ENCODE peak calls at places on chromosome 7, in five cellular contexts. One of them, this sample, is unnamed.

GRCh38 chr7:41336981-41337380 is 365.9 kb downstream of the INHBA start:
- DNase-seq in HepG2: no peak
- DNase-seq in HCT116: no peak
- DNase-seq in K562: no peak
- DNase-seq in WTC11: no peak
- DNase-seq in this sample: no peak

GRCh38 chr7:100369105-100369504 is 4.2 kb upstream of the PILRA start:
- DNase-seq in K562: no peak
- DNase-seq in HCT116: no peak
- DNase-seq in HepG2: no peak
- DNase-seq in WTC11: no peak
- DNase-seq in this sample: peak

GRCh38 chr7:152073352-152073751 is 47.9 kb downstream of the GALNT11 start:
- DNase-seq in WTC11: no peak
- DNase-seq in K562: no peak
- DNase-seq in HCT116: no peak
- DNase-seq in HepG2: no peak
- DNase-seq in this sample: no peak

GRCh38 chr7:77759294-77759889 is 38.8 kb downstream of the TMEM60 start:
- DNase-seq in HCT116: peak
- DNase-seq in K562: peak
- DNase-seq in HepG2: peak
- DNase-seq in WTC11: peak
- DNase-seq in this sample: peak

GRCh38 chr7:43508434-43508833 is 74.5 kb upstream of the STK17A start:
- DNase-seq in WTC11: no peak
- DNase-seq in HepG2: no peak
- DNase-seq in K562: no peak
- DNase-seq in HCT116: no peak
- DNase-seq in this sample: no peak

GRCh38 chr7:36298145-36298544 is 91.5 kb upstream of the ANLN start:
- DNase-seq in HepG2: no peak
- DNase-seq in K562: no peak
- DNase-seq in HCT116: no peak
- DNase-seq in WTC11: no peak
- DNase-seq in this sample: no peak

GRCh38 chr7:141708053-141708452 is at the start of gene WEE2:
- DNase-seq in WTC11: no peak
- DNase-seq in HepG2: no peak
- DNase-seq in HCT116: no peak
- DNase-seq in K562: no peak
- DNase-seq in this sample: no peak

GRCh38 chr7:132773527-132773956 is 197.3 kb upstream of the PLXNA4 start:
- DNase-seq in HCT116: no peak
- DNase-seq in WTC11: no peak
- DNase-seq in HepG2: no peak
- DNase-seq in K562: no peak
- DNase-seq in this sample: no peak

GRCh38 chr7:148941598-148942280 is 57.6 kb upstream of the EZH2 start:
- DNase-seq in WTC11: peak
- DNase-seq in HCT116: peak
- DNase-seq in K562: peak
- DNase-seq in HepG2: peak
- DNase-seq in this sample: peak

GRCh38 chr7:24801910-24802699 is 44.8 kb upstream of the GSDME start:
- DNase-seq in HCT116: no peak
- DNase-seq in HepG2: no peak
- DNase-seq in K562: no peak
- DNase-seq in WTC11: no peak
- DNase-seq in this sample: no peak

GRCh38 chr7:20407585-20408466 is 77.1 kb downstream of the ITGB8 start:
- DNase-seq in HCT116: no peak
- DNase-seq in WTC11: no peak
- DNase-seq in K562: no peak
- DNase-seq in HepG2: no peak
- DNase-seq in this sample: no peak

GRCh38 chr7:36526720-36527548 is 137.3 kb downstream of the ANLN start:
- DNase-seq in WTC11: no peak
- DNase-seq in K562: peak
- DNase-seq in HepG2: no peak
- DNase-seq in HCT116: peak
- DNase-seq in this sample: peak

GRCh38 chr7:119984247-119984646 is 288.7 kb upstream of the KCND2 start:
- DNase-seq in WTC11: no peak
- DNase-seq in HepG2: no peak
- DNase-seq in HCT116: no peak
- DNase-seq in K562: no peak
- DNase-seq in this sample: no peak

GRCh38 chr7:99714171-99714570 is 20.8 kb downstream of the CYP3A7 start:
- DNase-seq in K562: no peak
- DNase-seq in HCT116: no peak
- DNase-seq in HepG2: no peak
- DNase-seq in WTC11: no peak
- DNase-seq in this sample: no peak

GRCh38 chr7:84729284-84729683 is 457.6 kb downstream of the SEMA3D start:
- DNase-seq in HepG2: no peak
- DNase-seq in K562: no peak
- DNase-seq in WTC11: no peak
- DNase-seq in HCT116: no peak
- DNase-seq in this sample: no peak

GRCh38 chr7:107686816-107687387 is 26.3 kb downstream of the SLC26A4 start:
- DNase-seq in HCT116: no peak
- DNase-seq in HepG2: no peak
- DNase-seq in WTC11: no peak
- DNase-seq in K562: no peak
- DNase-seq in this sample: no peak

GRCh38 chr7:85480666-85481065 is 293.8 kb upstream of the SEMA3D start:
- DNase-seq in K562: no peak
- DNase-seq in HepG2: no peak
- DNase-seq in WTC11: no peak
- DNase-seq in HCT116: no peak
- DNase-seq in this sample: no peak

GRCh38 chr7:111184960-111185359 is 94.0 kb downstream of the LRRN3 start:
- DNase-seq in HCT116: no peak
- DNase-seq in WTC11: no peak
- DNase-seq in HepG2: no peak
- DNase-seq in K562: no peak
- DNase-seq in this sample: no peak

GRCh38 chr7:127089146-127089545 is 163.6 kb downstream of the GRM8 start:
- DNase-seq in HCT116: no peak
- DNase-seq in WTC11: no peak
- DNase-seq in HepG2: no peak
- DNase-seq in K562: no peak
- DNase-seq in this sample: no peak

GRCh38 chr7:12256025-12256570 is 45.0 kb downstream of the TMEM106B start:
- DNase-seq in HCT116: no peak
- DNase-seq in K562: no peak
- DNase-seq in HepG2: no peak
- DNase-seq in WTC11: no peak
- DNase-seq in this sample: no peak

GRCh38 chr7:12287886-12288285 is 76.8 kb downstream of the TMEM106B start:
- DNase-seq in WTC11: no peak
- DNase-seq in HepG2: no peak
- DNase-seq in HCT116: no peak
- DNase-seq in K562: no peak
- DNase-seq in this sample: no peak

GRCh38 chr7:150788474-150789269 is 11.5 kb downstream of the TMEM176B start:
- DNase-seq in HCT116: no peak
- DNase-seq in WTC11: no peak
- DNase-seq in K562: no peak
- DNase-seq in HepG2: no peak
- DNase-seq in this sample: no peak

GRCh38 chr7:118974836-118975235 is 750.3 kb downstream of the ANKRD7 start:
- DNase-seq in K562: no peak
- DNase-seq in HepG2: no peak
- DNase-seq in WTC11: no peak
- DNase-seq in HCT116: no peak
- DNase-seq in this sample: no peak

GRCh38 chr7:73742753-73743641 is 4.4 kb upstream of the ABHD11 start:
- DNase-seq in K562: no peak
- DNase-seq in WTC11: peak
- DNase-seq in HepG2: peak
- DNase-seq in HCT116: peak
- DNase-seq in this sample: no peak

GRCh38 chr7:134899729-134900128 is 86.6 kb upstream of the AGBL3 start:
- DNase-seq in WTC11: no peak
- DNase-seq in HCT116: peak
- DNase-seq in K562: no peak
- DNase-seq in HepG2: peak
- DNase-seq in this sample: no peak

GRCh38 chr7:10889266-10889898 is 84.3 kb upstream of the PHF14 start:
- DNase-seq in HCT116: peak
- DNase-seq in K562: peak
- DNase-seq in HepG2: peak
- DNase-seq in WTC11: peak
- DNase-seq in this sample: peak

GRCh38 chr7:100219271-100219737 is 445 bp upstream of the PVRIG start:
- DNase-seq in HCT116: no peak
- DNase-seq in HepG2: no peak
- DNase-seq in K562: no peak
- DNase-seq in WTC11: no peak
- DNase-seq in this sample: no peak

GRCh38 chr7:27115161-27116018 is 12.9 kb upstream of the HOXA2 start:
- DNase-seq in K562: no peak
- DNase-seq in HCT116: peak
- DNase-seq in HepG2: no peak
- DNase-seq in WTC11: peak
- DNase-seq in this sample: no peak

GRCh38 chr7:25752967-25753791 is 398.8 kb upstream of the NFE2L3 start:
- DNase-seq in HepG2: no peak
- DNase-seq in HCT116: no peak
- DNase-seq in WTC11: peak
- DNase-seq in K562: no peak
- DNase-seq in this sample: no peak

GRCh38 chr7:74013539-74014272 is 14.3 kb upstream of the ELN start:
- DNase-seq in HepG2: no peak
- DNase-seq in HCT116: no peak
- DNase-seq in WTC11: no peak
- DNase-seq in K562: no peak
- DNase-seq in this sample: no peak

GRCh38 chr7:28318126-28318762 is 94.1 kb upstream of the CREB5 start:
- DNase-seq in HCT116: no peak
- DNase-seq in HepG2: no peak
- DNase-seq in K562: no peak
- DNase-seq in WTC11: no peak
- DNase-seq in this sample: no peak

GRCh38 chr7:141415999-141416398 is 135.2 kb upstream of the AGK start:
- DNase-seq in WTC11: no peak
- DNase-seq in HepG2: no peak
- DNase-seq in HCT116: no peak
- DNase-seq in K562: no peak
- DNase-seq in this sample: no peak

GRCh38 chr7:132500727-132501410 is 75.4 kb downstream of the PLXNA4 start:
- DNase-seq in K562: peak
- DNase-seq in HepG2: no peak
- DNase-seq in HCT116: no peak
- DNase-seq in WTC11: peak
- DNase-seq in this sample: no peak

GRCh38 chr7:153388611-153389010 is 629.1 kb downstream of the ACTR3B start:
- DNase-seq in HepG2: no peak
- DNase-seq in K562: no peak
- DNase-seq in WTC11: no peak
- DNase-seq in HCT116: no peak
- DNase-seq in this sample: no peak

GRCh38 chr7:20359397-20359963 is 28.8 kb downstream of the ITGB8 start:
- DNase-seq in HepG2: no peak
- DNase-seq in WTC11: no peak
- DNase-seq in HCT116: no peak
- DNase-seq in K562: no peak
- DNase-seq in this sample: no peak

GRCh38 chr7:155769701-155770100 is 42.6 kb downstream of the SHH start:
- DNase-seq in HepG2: no peak
- DNase-seq in HCT116: no peak
- DNase-seq in WTC11: no peak
- DNase-seq in K562: no peak
- DNase-seq in this sample: no peak
- TF ChIP-seq MAX in HepG2: no peak
- TF ChIP-seq MAX in HCT116: no peak
- TF ChIP-seq MAX in WTC11: no peak
- TF ChIP-seq MAX in K562: no peak
- TF ChIP-seq MAX in this sample: no peak

GRCh38 chr7:157827863-157828160 is 491.0 kb downstream of the DNAJB6 start:
- DNase-seq in K562: no peak
- DNase-seq in HepG2: no peak
- DNase-seq in HCT116: no peak
- DNase-seq in WTC11: no peak
- DNase-seq in this sample: no peak
- TF ChIP-seq MAX in K562: no peak
- TF ChIP-seq MAX in HepG2: no peak
- TF ChIP-seq MAX in HCT116: no peak
- TF ChIP-seq MAX in WTC11: no peak
- TF ChIP-seq MAX in this sample: no peak

GRCh38 chr7:137846588-137847417 is at the start of gene DGKI:
- DNase-seq in HCT116: no peak
- DNase-seq in K562: no peak
- DNase-seq in WTC11: peak
- DNase-seq in HepG2: no peak
- DNase-seq in this sample: no peak

GRCh38 chr7:137844690-137845425 is 1.9 kb downstream of the DGKI start:
- DNase-seq in K562: no peak
- DNase-seq in HepG2: no peak
- DNase-seq in HCT116: no peak
- DNase-seq in WTC11: no peak
- DNase-seq in this sample: no peak

GRCh38 chr7:137850586-137850985 is 3.8 kb upstream of the DGKI start:
- DNase-seq in WTC11: no peak
- DNase-seq in HCT116: no peak
- DNase-seq in HepG2: no peak
- DNase-seq in K562: no peak
- DNase-seq in this sample: no peak

GRCh38 chr7:137848095-137848494 is 1.3 kb upstream of the DGKI start:
- DNase-seq in HepG2: no peak
- DNase-seq in K562: no peak
- DNase-seq in WTC11: no peak
- DNase-seq in HCT116: no peak
- DNase-seq in this sample: no peak

GRCh38 chr7:137847418-137848050 is 760 bp upstream of the DGKI start:
- DNase-seq in HCT116: no peak
- DNase-seq in HepG2: no peak
- DNase-seq in K562: no peak
- DNase-seq in WTC11: peak
- DNase-seq in this sample: no peak
- TF ChIP-seq MAX in HCT116: no peak
- TF ChIP-seq MAX in HepG2: no peak
- TF ChIP-seq MAX in K562: no peak
- TF ChIP-seq MAX in WTC11: no peak
- TF ChIP-seq MAX in this sample: no peak

DNA sequence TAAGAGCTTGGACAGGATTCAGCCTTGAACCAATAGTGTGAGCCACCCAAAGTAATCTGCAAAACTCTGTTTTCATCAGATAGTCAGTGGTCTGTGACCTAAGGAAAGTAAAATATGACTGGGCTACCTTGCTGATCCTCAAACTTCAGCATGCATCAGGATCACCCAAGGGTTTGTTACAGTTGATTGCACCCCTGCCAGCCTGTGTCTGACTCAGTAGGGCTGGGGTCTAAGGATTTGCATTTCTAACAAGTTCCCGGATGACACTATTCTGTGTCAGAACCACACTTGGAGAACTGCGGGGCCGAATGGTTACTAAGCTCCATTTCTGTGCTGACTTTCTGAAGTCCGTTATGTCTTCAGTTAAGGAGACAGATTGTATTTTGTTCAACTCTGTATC is 40.6 kb upstream of the TSPAN13 start:
- DNase-seq in HCT116: no peak
- DNase-seq in WTC11: no peak
- DNase-seq in HepG2: no peak
- DNase-seq in K562: no peak
- DNase-seq in this sample: no peak
- TF ChIP-seq MAX in HCT116: no peak
- TF ChIP-seq MAX in WTC11: no peak
- TF ChIP-seq MAX in HepG2: no peak
- TF ChIP-seq MAX in K562: no peak
- TF ChIP-seq MAX in this sample: no peak

This sample was measured in NB4.